ENCODE peak calls at places on chromosomes 3 and 15, in eight cellular contexts. One of them, this sample, is unnamed.

GRCh38 chr3:27114684-27115083 is 254.5 kb downstream of the NEK10 start:
- DNase-seq in breast epithelium: no peak
- DNase-seq in K562: no peak
- DNase-seq in esophagus muscularis mucosa: no peak
- DNase-seq in Panc1: peak; percentile 7
- DNase-seq in endothelial cell of umbilical vein: no peak
- DNase-seq in upper lobe of left lung: no peak
- DNase-seq in stomach: no peak
- DNase-seq in this sample: no peak

GRCh38 chr3:38138347-38139190 is at the start of gene MYD88:
- DNase-seq in K562: peak; percentile 87
- DNase-seq in upper lobe of left lung: peak; percentile 97
- DNase-seq in endothelial cell of umbilical vein: peak; percentile 74
- DNase-seq in stomach: peak; percentile 87
- DNase-seq in breast epithelium: peak; percentile 74
- DNase-seq in Panc1: no peak
- DNase-seq in esophagus muscularis mucosa: peak; percentile 97
- DNase-seq in this sample: peak; percentile 92

GRCh38 chr3:152688313-152688712 is 146.6 kb upstream of the P2RY1 start:
- DNase-seq in endothelial cell of umbilical vein: no peak
- DNase-seq in breast epithelium: no peak
- DNase-seq in esophagus muscularis mucosa: no peak
- DNase-seq in stomach: no peak
- DNase-seq in K562: no peak
- DNase-seq in Panc1: no peak
- DNase-seq in upper lobe of left lung: no peak
- DNase-seq in this sample: no peak

GRCh38 chr3:56290376-56290775 is 177.9 kb downstream of the ERC2 start:
- DNase-seq in esophagus muscularis mucosa: no peak
- DNase-seq in endothelial cell of umbilical vein: no peak
- DNase-seq in upper lobe of left lung: no peak
- DNase-seq in breast epithelium: no peak
- DNase-seq in K562: no peak
- DNase-seq in stomach: no peak
- DNase-seq in Panc1: no peak
- DNase-seq in this sample: no peak

GRCh38 chr3:157999246-157999645 is 107.0 kb downstream of the SHOX2 start:
- DNase-seq in stomach: no peak
- DNase-seq in breast epithelium: no peak
- DNase-seq in K562: no peak
- DNase-seq in Panc1: no peak
- DNase-seq in esophagus muscularis mucosa: no peak
- DNase-seq in endothelial cell of umbilical vein: no peak
- DNase-seq in upper lobe of left lung: no peak
- DNase-seq in this sample: no peak

GRCh38 chr15:94674251-94674650 is 442.9 kb downstream of the MCTP2 start:
- DNase-seq in upper lobe of left lung: no peak
- DNase-seq in stomach: no peak
- DNase-seq in breast epithelium: no peak
- DNase-seq in esophagus muscularis mucosa: peak; percentile 45
- DNase-seq in Panc1: no peak
- DNase-seq in K562: no peak
- DNase-seq in endothelial cell of umbilical vein: peak; percentile 37
- DNase-seq in this sample: no peak

GRCh38 chr3:151210676-151211381 is 7.8 kb upstream of the GPR171 start:
- DNase-seq in breast epithelium: no peak
- DNase-seq in endothelial cell of umbilical vein: no peak
- DNase-seq in esophagus muscularis mucosa: no peak
- DNase-seq in Panc1: no peak
- DNase-seq in K562: no peak
- DNase-seq in upper lobe of left lung: no peak
- DNase-seq in stomach: no peak
- DNase-seq in this sample: no peak

GRCh38 chr3:122559906-122560305 is 4.2 kb downstream of the PARP9 start:
- DNase-seq in Panc1: no peak
- DNase-seq in upper lobe of left lung: no peak
- DNase-seq in breast epithelium: no peak
- DNase-seq in stomach: no peak
- DNase-seq in K562: no peak
- DNase-seq in endothelial cell of umbilical vein: no peak
- DNase-seq in esophagus muscularis mucosa: no peak
- DNase-seq in this sample: no peak

GRCh38 chr3:13002398-13003124 is 70.7 kb downstream of the IQSEC1 start:
- DNase-seq in K562: peak; percentile 65
- DNase-seq in endothelial cell of umbilical vein: no peak
- DNase-seq in Panc1: no peak
- DNase-seq in upper lobe of left lung: no peak
- DNase-seq in esophagus muscularis mucosa: no peak
- DNase-seq in stomach: no peak
- DNase-seq in breast epithelium: no peak
- DNase-seq in this sample: no peak

GRCh38 chr3:54294214-54294613 is 171.9 kb downstream of the CACNA2D3 start:
- DNase-seq in stomach: no peak
- DNase-seq in endothelial cell of umbilical vein: no peak
- DNase-seq in upper lobe of left lung: no peak
- DNase-seq in Panc1: no peak
- DNase-seq in esophagus muscularis mucosa: no peak
- DNase-seq in K562: no peak
- DNase-seq in breast epithelium: no peak
- DNase-seq in this sample: no peak

GRCh38 chr15:91508633-91509032 is 344.9 kb upstream of the SLCO3A1 start:
- DNase-seq in upper lobe of left lung: no peak
- DNase-seq in esophagus muscularis mucosa: no peak
- DNase-seq in endothelial cell of umbilical vein: no peak
- DNase-seq in Panc1: no peak
- DNase-seq in K562: no peak
- DNase-seq in breast epithelium: no peak
- DNase-seq in stomach: no peak
- DNase-seq in this sample: no peak

GRCh38 chr3:8536106-8537052 is 34.8 kb downstream of the LMCD1 start:
- DNase-seq in Panc1: no peak
- DNase-seq in endothelial cell of umbilical vein: no peak
- DNase-seq in breast epithelium: no peak
- DNase-seq in esophagus muscularis mucosa: no peak
- DNase-seq in stomach: no peak
- DNase-seq in K562: no peak
- DNase-seq in upper lobe of left lung: no peak
- DNase-seq in this sample: no peak

GRCh38 chr15:81337241-81337640 is 13.3 kb upstream of the STARD5 start:
- DNase-seq in breast epithelium: no peak
- DNase-seq in upper lobe of left lung: no peak
- DNase-seq in Panc1: no peak
- DNase-seq in esophagus muscularis mucosa: no peak
- DNase-seq in endothelial cell of umbilical vein: no peak
- DNase-seq in stomach: no peak
- DNase-seq in K562: no peak
- DNase-seq in this sample: no peak

GRCh38 chr15:81337713-81338157 is 13.8 kb upstream of the STARD5 start:
- DNase-seq in Panc1: no peak
- DNase-seq in stomach: no peak
- DNase-seq in endothelial cell of umbilical vein: no peak
- DNase-seq in upper lobe of left lung: no peak
- DNase-seq in K562: no peak
- DNase-seq in esophagus muscularis mucosa: no peak
- DNase-seq in breast epithelium: no peak
- DNase-seq in this sample: no peak

GRCh38 chr15:81339321-81339720 is 15.4 kb upstream of the STARD5 start:
- DNase-seq in breast epithelium: no peak
- DNase-seq in K562: no peak
- DNase-seq in esophagus muscularis mucosa: no peak
- DNase-seq in endothelial cell of umbilical vein: no peak
- DNase-seq in upper lobe of left lung: no peak
- DNase-seq in Panc1: no peak
- DNase-seq in stomach: no peak
- DNase-seq in this sample: no peak

GRCh38 chr15:81339851-81340250 is 15.9 kb upstream of the STARD5 start:
- DNase-seq in esophagus muscularis mucosa: no peak
- DNase-seq in breast epithelium: no peak
- DNase-seq in stomach: no peak
- DNase-seq in upper lobe of left lung: no peak
- DNase-seq in Panc1: no peak
- DNase-seq in endothelial cell of umbilical vein: no peak
- DNase-seq in K562: no peak
- DNase-seq in this sample: no peak

GRCh38 chr15:81338422-81339007 is 14.6 kb upstream of the STARD5 start:
- DNase-seq in stomach: no peak
- DNase-seq in Panc1: no peak
- DNase-seq in breast epithelium: no peak
- DNase-seq in upper lobe of left lung: no peak
- DNase-seq in K562: no peak
- DNase-seq in endothelial cell of umbilical vein: peak; percentile 86
- DNase-seq in esophagus muscularis mucosa: no peak
- DNase-seq in this sample: peak; percentile 85
- TF ChIP-seq POLR2AphosphoS5 in stomach: no peak
- TF ChIP-seq POLR2AphosphoS5 in Panc1: no peak
- TF ChIP-seq POLR2AphosphoS5 in breast epithelium: peak; percentile 94
- TF ChIP-seq POLR2AphosphoS5 in upper lobe of left lung: no peak
- TF ChIP-seq POLR2AphosphoS5 in K562: no peak
- TF ChIP-seq POLR2AphosphoS5 in endothelial cell of umbilical vein: no peak
- TF ChIP-seq POLR2AphosphoS5 in esophagus muscularis mucosa: peak; percentile 32
- TF ChIP-seq POLR2AphosphoS5 in this sample: peak; percentile 85

DNA sequence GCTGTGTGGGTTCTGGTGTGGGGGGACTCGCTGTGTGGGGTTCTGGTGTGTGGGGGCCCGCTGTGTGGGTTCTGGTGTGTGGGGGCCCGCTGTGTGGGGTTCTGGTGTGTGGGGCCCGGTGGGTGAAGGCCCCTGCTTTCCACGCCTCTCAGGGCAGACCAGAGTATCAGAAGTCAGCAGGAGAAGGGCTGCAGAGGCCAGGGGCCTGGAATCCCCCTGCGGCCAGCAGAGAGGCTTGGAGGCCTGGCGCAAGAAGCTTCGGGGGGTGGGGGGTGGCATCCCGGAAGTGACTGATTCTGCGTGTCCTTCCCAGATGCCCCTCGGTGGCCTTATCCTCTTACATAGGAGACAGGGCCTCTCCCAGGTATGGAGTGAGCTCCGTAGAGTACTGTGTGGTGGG is 37.4 kb downstream of the TNK2 start:
- DNase-seq in K562: no peak
- DNase-seq in upper lobe of left lung: peak; percentile 58
- DNase-seq in endothelial cell of umbilical vein: no peak
- DNase-seq in esophagus muscularis mucosa: no peak
- DNase-seq in stomach: no peak
- DNase-seq in Panc1: no peak
- DNase-seq in breast epithelium: no peak
- DNase-seq in this sample: no peak
- H3K4me1 ChIP-seq in K562: peaks cover under 1% of the 10 kb centered on the region
- H3K4me1 ChIP-seq in upper lobe of left lung: no peaks in the 10 kb centered on the region
- H3K4me1 ChIP-seq in endothelial cell of umbilical vein: no peaks in the 10 kb centered on the region
- H3K4me1 ChIP-seq in esophagus muscularis mucosa: peaks cover 9% of the 10 kb centered on the region
- H3K4me1 ChIP-seq in stomach: peaks cover 22% of the 10 kb centered on the region
- H3K4me1 ChIP-seq in Panc1: peaks cover 5% of the 10 kb centered on the region
- H3K4me1 ChIP-seq in breast epithelium: no peaks in the 10 kb centered on the region
- H3K4me1 ChIP-seq in this sample: no peaks in the 10 kb centered on the region

GRCh38 chr3:194685050-194685722 is 497 bp upstream of the FAM43A start:
- DNase-seq in endothelial cell of umbilical vein: no peak
- DNase-seq in upper lobe of left lung: no peak
- DNase-seq in stomach: peak; percentile 8
- DNase-seq in esophagus muscularis mucosa: no peak
- DNase-seq in K562: no peak
- DNase-seq in breast epithelium: no peak
- DNase-seq in Panc1: no peak
- DNase-seq in this sample: no peak

GRCh38 chr3:194680888-194681615 is 4.6 kb upstream of the FAM43A start:
- DNase-seq in esophagus muscularis mucosa: no peak
- DNase-seq in Panc1: no peak
- DNase-seq in stomach: peak; percentile 7
- DNase-seq in upper lobe of left lung: no peak
- DNase-seq in breast epithelium: no peak
- DNase-seq in K562: no peak
- DNase-seq in endothelial cell of umbilical vein: no peak
- DNase-seq in this sample: no peak

GRCh38 chr3:194682189-194682588 is 3.5 kb upstream of the FAM43A start:
- DNase-seq in K562: no peak
- DNase-seq in Panc1: no peak
- DNase-seq in breast epithelium: no peak
- DNase-seq in stomach: no peak
- DNase-seq in esophagus muscularis mucosa: no peak
- DNase-seq in upper lobe of left lung: no peak
- DNase-seq in endothelial cell of umbilical vein: no peak
- DNase-seq in this sample: no peak

GRCh38 chr3:194683431-194683830 is 2.3 kb upstream of the FAM43A start:
- DNase-seq in upper lobe of left lung: no peak
- DNase-seq in esophagus muscularis mucosa: no peak
- DNase-seq in stomach: no peak
- DNase-seq in K562: no peak
- DNase-seq in endothelial cell of umbilical vein: no peak
- DNase-seq in Panc1: no peak
- DNase-seq in breast epithelium: no peak
- DNase-seq in this sample: no peak

DNA sequence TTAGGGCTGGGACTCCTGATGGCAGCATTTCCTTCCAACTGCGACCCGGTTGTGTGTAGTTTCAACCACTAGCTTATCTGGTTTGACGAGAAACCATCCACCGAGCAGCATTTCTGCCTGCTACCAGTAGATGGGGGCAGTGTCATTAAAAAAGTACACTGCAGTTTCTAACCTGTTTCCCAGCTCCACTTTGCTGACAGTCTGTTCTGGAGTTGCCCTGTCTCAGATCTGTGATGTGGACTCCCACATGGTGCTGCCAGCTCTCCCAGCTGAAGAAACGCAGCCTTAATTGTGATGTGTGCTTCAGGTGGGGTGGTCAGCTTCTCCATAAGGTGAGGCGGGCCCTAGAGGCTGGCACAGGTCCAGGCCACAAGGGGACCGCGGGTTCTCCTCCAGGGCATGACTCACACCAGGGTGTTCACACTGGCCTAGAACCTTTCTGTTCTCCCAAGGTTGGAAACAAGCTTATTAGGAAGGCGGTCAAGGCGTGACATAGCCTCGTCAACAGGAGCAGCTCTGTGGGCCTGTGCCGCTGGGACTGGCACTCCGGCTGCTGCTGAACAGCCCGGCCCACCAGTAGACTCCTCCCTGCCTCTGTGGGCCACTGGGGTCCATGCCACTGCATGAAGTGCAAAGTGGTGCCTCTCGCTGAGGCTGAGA is 2.9 kb upstream of the FAM43A start:
- DNase-seq in endothelial cell of umbilical vein: peak; percentile 89
- DNase-seq in esophagus muscularis mucosa: no peak
- DNase-seq in breast epithelium: peak; percentile 75
- DNase-seq in Panc1: peak; percentile 91
- DNase-seq in K562: peak; percentile 86
- DNase-seq in upper lobe of left lung: peak; percentile 47
- DNase-seq in stomach: peak; percentile 80
- DNase-seq in this sample: peak; percentile 83
- TF ChIP-seq POLR2AphosphoS5 in endothelial cell of umbilical vein: no peak
- TF ChIP-seq POLR2AphosphoS5 in esophagus muscularis mucosa: peak; percentile 43
- TF ChIP-seq POLR2AphosphoS5 in breast epithelium: peak; percentile 74
- TF ChIP-seq POLR2AphosphoS5 in Panc1: no peak
- TF ChIP-seq POLR2AphosphoS5 in K562: no peak
- TF ChIP-seq POLR2AphosphoS5 in upper lobe of left lung: peak; percentile 15
- TF ChIP-seq POLR2AphosphoS5 in stomach: no peak
- TF ChIP-seq POLR2AphosphoS5 in this sample: no peak

DNA sequence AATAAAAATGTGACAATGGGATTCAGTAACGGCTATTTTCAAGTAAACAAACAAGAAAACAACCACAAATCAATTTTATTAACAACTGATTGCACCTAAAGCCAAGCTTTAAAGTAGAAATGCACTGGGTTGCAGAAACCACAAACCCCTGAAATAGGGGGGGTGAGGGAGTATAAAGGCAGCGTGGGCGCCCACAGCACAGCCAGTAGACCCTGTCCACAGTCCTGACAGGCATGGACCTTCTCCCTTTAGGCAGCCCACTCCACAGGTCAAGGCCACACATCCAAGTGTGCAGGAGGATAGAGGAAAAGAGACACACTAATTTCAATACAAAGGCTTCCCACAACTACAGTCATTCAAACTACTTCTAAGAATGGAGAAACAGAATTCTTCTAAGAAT is 48.8 kb downstream of the CHSY1 start:
- DNase-seq in K562: no peak
- DNase-seq in esophagus muscularis mucosa: no peak
- DNase-seq in Panc1: no peak
- DNase-seq in upper lobe of left lung: no peak
- DNase-seq in breast epithelium: no peak
- DNase-seq in endothelial cell of umbilical vein: no peak
- DNase-seq in stomach: no peak
- DNase-seq in this sample: no peak
- H3K4me1 ChIP-seq in K562: no peaks in the 10 kb centered on the region
- H3K4me1 ChIP-seq in esophagus muscularis mucosa: peaks cover 64% of the 10 kb centered on the region
- H3K4me1 ChIP-seq in Panc1: peaks cover 75% of the 10 kb centered on the region
- H3K4me1 ChIP-seq in upper lobe of left lung: peaks cover 90% of the 10 kb centered on the region
- H3K4me1 ChIP-seq in breast epithelium: peaks cover 3% of the 10 kb centered on the region
- H3K4me1 ChIP-seq in endothelial cell of umbilical vein: peaks cover 23% of the 10 kb centered on the region
- H3K4me1 ChIP-seq in stomach: peaks cover 99% of the 10 kb centered on the region
- H3K4me1 ChIP-seq in this sample: peaks cover 37% of the 10 kb centered on the region

This sample was measured in sigmoid colon.